ENCODE peak calls at places on chromosome 18, in eight cellular contexts. R is choroid plexus epithelial cell, D is uterus, Y is Panc1, P is lung, T is endothelial cell, C is RWPE1, W is mammary epithelial cell. G is an unnamed sample.

GRCh38 chr18:23087352-23087751 is 47.9 kb upstream of the CABLES1 start:
- DNase-seq in R (no peak), D (no peak), Y (no peak), P (no peak), T (no peak), C (no peak), W (no peak), G (no peak)

GRCh38 chr18:10029711-10030110 is 115.9 kb downstream of the VAPA start:
- DNase-seq in R (no peak), D (peak), Y (no peak), P (no peak), T (no peak), C (no peak), W (no peak), G (no peak)

GRCh38 chr18:22063077-22063476 is 106.3 kb upstream of the GATA6 start:
- DNase-seq in R (no peak), D (no peak), Y (no peak), P (no peak), T (no peak), C (no peak), W (no peak), G (no peak)

GRCh38 chr18:10003866-10004265 is 90.0 kb downstream of the VAPA start:
- DNase-seq in R (no peak), D (no peak), Y (no peak), P (no peak), T (no peak), C (no peak), W (no peak), G (no peak)

GRCh38 chr18:28204154-28204553 is 27.2 kb upstream of the CDH2 start:
- DNase-seq in R (peak), D (no peak), Y (no peak), P (no peak), T (no peak), C (peak), W (peak), G (no peak)

GRCh38 chr18:13218376-13219011 is at the start of gene LDLRAD4:
- DNase-seq in R (no peak), D (peak), Y (no peak), P (no peak), T (peak), C (no peak), W (no peak), G (peak)

GRCh38 chr18:3605562-3606443 is 155.8 kb downstream of the TGIF1 start:
- DNase-seq in R (peak), D (no peak), Y (no peak), P (no peak), T (no peak), C (no peak), W (peak), G (no peak)

GRCh38 chr18:33744032-33744697 is 166.1 kb downstream of the ASXL3 start:
- DNase-seq in R (no peak), D (no peak), Y (no peak), P (no peak), T (peak), C (no peak), W (no peak), G (no peak)

GRCh38 chr18:77043541-77044280 is 88.9 kb downstream of the MBP start:
- DNase-seq in R (no peak), D (no peak), Y (no peak), P (no peak), T (no peak), C (no peak), W (no peak), G (no peak)

GRCh38 chr18:39487932-39488331 is 1922.3 kb upstream of the CELF4 start:
- DNase-seq in R (no peak), D (no peak), Y (no peak), P (no peak), T (no peak), C (no peak), W (no peak), G (no peak)

GRCh38 chr18:11512096-11513030 is 97.0 kb upstream of the SLC35G4 start:
- DNase-seq in R (peak), D (no peak), Y (no peak), P (no peak), T (peak), C (peak), W (peak), G (no peak)

GRCh38 chr18:31230495-31230894 is 67.8 kb upstream of the DSC1 start:
- DNase-seq in R (peak), D (no peak), Y (no peak), P (no peak), T (no peak), C (peak), W (peak), G (no peak)

GRCh38 chr18:57854726-57855125 is 51.6 kb upstream of the ATP8B1 start:
- DNase-seq in R (no peak), D (no peak), Y (no peak), P (no peak), T (no peak), C (no peak), W (peak), G (no peak)

GRCh38 chr18:57856128-57856527 is 53.0 kb upstream of the ATP8B1 start:
- DNase-seq in R (no peak), D (no peak), Y (no peak), P (no peak), T (no peak), C (no peak), W (no peak), G (no peak)

GRCh38 chr18:57856707-57857280 is 53.7 kb upstream of the ATP8B1 start:
- DNase-seq in R (no peak), D (no peak), Y (no peak), P (no peak), T (no peak), C (no peak), W (no peak), G (no peak)

GRCh38 chr18:57863706-57864105 is 60.6 kb upstream of the ATP8B1 start:
- DNase-seq in R (no peak), D (no peak), Y (no peak), P (no peak), T (no peak), C (no peak), W (peak), G (no peak)

GRCh38 chr18:57859314-57859713 is 56.2 kb upstream of the ATP8B1 start:
- DNase-seq in R (peak), D (no peak), Y (no peak), P (no peak), T (no peak), C (peak), W (peak), G (peak)
- TF ChIP-seq CTCF in R (peak), D (no peak), Y (peak), P (no peak), T (peak), C (no peak), W (peak), G (peak)

GRCh38 chr18:45733535-45733934 is 9.6 kb downstream of the SLC14A1 start:
- DNase-seq in R (no peak), D (no peak), Y (no peak), P (no peak), T (no peak), C (no peak), W (no peak), G (peak)
- TF ChIP-seq CTCF in R (peak), D (no peak), Y (no peak), P (no peak), T (no peak), C (no peak), W (no peak), G (no peak)

GRCh38 chr18:72542993-72543361 is 1.2 kb downstream of the CBLN2 start:
- DNase-seq in R (no peak), D (no peak), Y (no peak), P (no peak), T (no peak), C (no peak), W (peak), G (no peak)

GRCh38 chr18:72539861-72540260 is 4.3 kb downstream of the CBLN2 start:
- DNase-seq in R (no peak), D (no peak), Y (no peak), P (no peak), T (no peak), C (no peak), W (no peak), G (no peak)

GRCh38 chr18:72543362-72544055 is 633 bp downstream of the CBLN2 start:
- DNase-seq in R (no peak), D (no peak), Y (no peak), P (no peak), T (no peak), C (no peak), W (no peak), G (no peak)

GRCh38 chr18:72544092-72544886 is at the start of gene CBLN2:
- DNase-seq in R (peak), D (no peak), Y (no peak), P (no peak), T (peak), C (peak), W (peak), G (peak)

DNA sequence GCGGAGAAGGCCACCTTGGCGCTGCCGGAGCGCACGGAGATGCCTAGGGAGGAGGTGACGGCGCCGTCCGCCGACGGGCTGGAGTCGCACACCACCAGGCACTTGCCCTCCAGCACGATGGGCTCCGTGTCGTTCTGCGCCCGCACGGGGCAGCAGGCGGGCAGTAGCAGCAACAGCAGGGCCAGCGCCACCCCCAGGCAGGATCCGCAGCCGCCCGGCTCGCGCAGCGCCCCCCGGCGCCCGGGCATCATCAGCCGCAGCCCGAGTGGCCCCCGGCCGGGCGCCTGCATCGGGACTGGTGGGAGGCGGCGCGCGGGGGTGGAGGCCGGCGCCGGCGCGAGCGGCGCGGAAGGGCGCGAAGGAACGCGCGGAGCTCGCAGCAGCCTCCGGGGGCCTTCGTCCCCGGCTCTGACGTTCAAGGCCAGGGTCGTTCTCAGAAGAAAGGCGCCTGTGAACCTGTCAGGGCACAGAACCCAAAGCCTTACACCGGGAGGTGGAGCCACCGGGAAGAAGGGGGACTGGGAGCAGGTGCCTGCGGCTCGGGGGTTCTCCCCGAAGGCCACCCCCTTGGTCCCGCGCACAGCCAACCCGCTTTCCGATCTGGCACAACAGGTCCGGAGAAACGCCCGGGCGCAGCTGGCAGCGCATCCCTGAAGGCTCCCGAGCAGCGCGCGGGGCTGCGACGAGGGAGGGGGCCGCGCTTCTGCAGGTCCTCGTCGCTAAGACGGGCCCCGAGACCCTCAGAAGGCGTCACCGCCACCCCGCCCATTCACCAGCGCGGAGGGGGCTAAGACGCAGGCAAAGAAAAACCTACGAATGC is 2.1 kb downstream of the CBLN2 start:
- DNase-seq in R (no peak), D (no peak), Y (no peak), P (no peak), T (no peak), C (no peak), W (no peak), G (peak)
- TF ChIP-seq CTCF in R (no peak), D (no peak), Y (no peak), P (no peak), T (no peak), C (no peak), W (no peak), G (no peak)

GRCh38 chr18:35050004-35050623 is 8.9 kb downstream of the MAPRE2 start:
- DNase-seq in R (peak), D (no peak), Y (no peak), P (no peak), T (no peak), C (no peak), W (no peak), G (no peak)
- TF ChIP-seq CTCF in R (no peak), D (no peak), Y (no peak), P (no peak), T (no peak), C (no peak), W (no peak), G (no peak)

GRCh38 chr18:80200171-80200931 is 47.0 kb downstream of the PARD6G start:
- DNase-seq in R (peak), D (no peak), Y (peak), P (peak), T (no peak), C (no peak), W (no peak), G (no peak)
- TF ChIP-seq CTCF in R (peak), D (no peak), Y (no peak), P (no peak), T (no peak), C (no peak), W (no peak), G (no peak)

DNA sequence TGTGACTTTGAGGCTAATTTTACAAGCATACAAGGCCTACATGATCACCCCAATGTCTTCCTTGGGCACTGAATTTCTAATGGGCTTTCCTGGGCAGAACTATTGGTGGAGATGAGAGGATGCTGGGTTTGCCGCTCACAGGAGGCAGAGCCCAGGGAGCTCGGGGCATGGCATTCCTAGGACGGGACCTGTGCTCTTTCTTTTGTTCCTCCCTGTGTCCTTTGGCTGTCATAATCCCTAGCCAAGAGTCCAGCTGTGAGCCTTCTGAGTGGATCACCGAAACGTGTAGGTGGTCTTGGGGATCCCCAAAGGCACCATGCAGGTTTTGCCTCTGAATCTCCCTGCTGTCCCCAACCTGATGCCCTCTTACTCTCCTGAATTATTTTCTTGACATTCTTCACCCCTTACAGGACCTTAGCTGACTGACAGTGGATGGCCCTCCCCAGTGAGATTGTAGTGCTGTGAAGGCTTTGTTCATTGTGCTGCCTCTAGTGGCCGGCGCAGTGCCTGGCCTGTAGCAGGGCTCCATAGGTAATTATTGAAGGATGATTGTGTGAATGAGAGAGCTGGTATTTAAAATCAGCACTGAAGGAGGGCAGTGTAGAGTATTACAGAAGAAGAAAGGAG is 221.9 kb downstream of the ZNF407 start:
- DNase-seq in R (peak), D (no peak), Y (no peak), P (no peak), T (peak), C (no peak), W (no peak), G (peak)
- TF ChIP-seq CTCF in R (peak), D (no peak), Y (peak), P (no peak), T (peak), C (peak), W (peak), G (peak)

DNA sequence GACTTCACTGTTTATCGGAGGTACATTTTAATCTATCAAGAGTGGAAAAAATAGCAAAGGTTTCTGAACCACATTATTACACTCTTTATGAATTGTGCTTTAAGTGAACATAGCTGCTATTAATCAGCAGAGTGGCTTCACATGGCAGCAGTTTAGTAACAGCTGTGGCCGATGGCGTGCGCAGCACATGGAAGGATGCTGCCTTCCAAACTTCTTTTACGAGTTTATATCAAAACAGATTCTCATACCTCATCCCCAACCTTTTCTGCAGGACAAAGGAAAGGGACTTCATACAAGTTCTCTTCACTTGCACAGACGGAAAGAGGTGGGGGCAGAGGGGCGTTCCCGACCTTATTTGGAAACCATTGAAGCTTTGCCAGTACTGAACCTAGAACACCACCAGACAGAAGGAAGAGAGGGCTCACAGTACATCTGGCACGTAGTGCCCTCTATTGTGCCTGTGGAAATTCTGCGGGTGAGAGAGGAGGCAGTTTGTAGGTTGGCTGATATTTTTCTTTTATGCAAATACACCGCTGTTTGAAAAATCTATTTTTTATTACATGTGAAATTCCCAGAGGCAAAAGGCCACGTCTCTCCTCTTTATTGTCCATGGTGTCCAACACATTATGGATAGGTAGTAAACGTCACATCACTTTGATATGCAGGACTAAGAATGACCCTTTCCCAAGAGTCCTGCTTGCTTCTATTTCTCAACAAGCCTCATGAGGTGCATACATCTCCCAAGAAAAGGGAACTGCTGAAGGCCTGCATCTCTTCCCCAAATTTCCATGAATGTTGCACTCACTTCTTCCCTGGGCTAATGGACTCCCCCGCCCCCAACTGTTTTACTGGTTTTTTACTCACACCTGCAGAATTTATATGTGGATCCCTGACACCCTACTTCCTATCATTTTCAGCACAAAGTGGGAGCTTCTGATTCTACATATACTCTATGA is 31.4 kb downstream of the COLEC12 start:
- DNase-seq in R (no peak), D (no peak), Y (no peak), P (no peak), T (no peak), C (no peak), W (no peak), G (no peak)
- TF ChIP-seq CTCF in R (no peak), D (no peak), Y (peak), P (no peak), T (no peak), C (no peak), W (no peak), G (no peak)

GRCh38 chr18:74496508-74497307 is 545 bp downstream of the CNDP2 start:
- DNase-seq in R (peak), D (peak), Y (no peak), P (peak), T (peak), C (peak), W (no peak), G (peak)
- TF ChIP-seq CTCF in R (peak), D (peak), Y (no peak), P (no peak), T (no peak), C (no peak), W (no peak), G (no peak)

DNA sequence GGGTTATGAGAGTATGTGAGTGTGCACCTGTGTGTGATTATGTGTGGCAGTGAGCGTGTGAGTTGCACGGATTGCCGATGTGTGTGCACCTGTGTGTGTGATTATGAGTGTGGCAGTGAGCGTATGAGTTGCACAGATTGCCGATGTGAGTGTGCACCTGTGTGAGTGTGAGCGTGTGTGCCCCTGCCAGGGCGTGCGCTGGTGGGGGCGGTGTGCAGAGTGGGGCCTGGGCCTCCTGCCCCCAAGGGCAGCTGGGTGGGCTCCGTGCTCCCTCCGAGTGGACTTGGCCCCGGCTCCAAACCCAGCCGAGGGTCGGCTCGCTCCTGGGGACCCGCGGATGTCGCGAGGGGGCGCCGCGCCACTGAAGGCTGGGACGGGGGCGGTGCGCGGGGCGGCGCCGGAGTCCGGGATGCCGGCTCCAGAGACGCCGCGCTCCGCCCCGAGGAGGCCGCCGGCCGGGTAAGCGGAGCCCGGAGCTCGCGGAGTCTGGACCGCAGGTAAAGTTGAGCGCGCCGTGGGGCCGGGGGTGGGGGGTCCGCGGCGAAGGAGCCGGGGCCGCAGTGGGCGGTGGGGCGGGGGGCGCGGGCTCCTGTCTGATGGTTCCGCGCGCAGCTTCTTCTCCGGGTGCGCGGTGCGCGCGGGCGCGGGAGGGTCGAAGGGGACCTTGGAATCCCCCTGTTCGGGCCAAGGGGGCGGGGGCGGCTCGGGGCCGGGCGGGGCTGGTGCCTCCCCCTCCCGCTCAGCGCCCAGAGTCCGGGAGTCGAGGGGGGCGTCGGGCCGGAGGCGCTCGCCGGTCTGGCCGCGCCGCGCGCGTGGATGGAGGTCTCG is at the start of gene KCNG2:
- DNase-seq in R (peak), D (no peak), Y (no peak), P (no peak), T (peak), C (peak), W (no peak), G (peak)
- TF ChIP-seq CTCF in R (no peak), D (no peak), Y (no peak), P (no peak), T (no peak), C (no peak), W (no peak), G (no peak)

G was measured in activated CD8-positive, alpha-beta T cell treated with anti-CD3 and anti-CD28 coated beads for 36 hours.